ENCODE peak calls at places on chromosome 6, in six cellular contexts. H, E, R, W, X and S are unnamed samples.

GRCh38 chr6:170003027-170003426 is 251.6 kb downstream of the ERMARD start:
- DNase-seq in H (no peak), E (no peak), R (no peak), W (no peak), X (no peak), S (no peak)

GRCh38 chr6:14037402-14038277 is 79.9 kb upstream of the CD83 start:
- DNase-seq in H (no peak), E (no peak), R (peak; percentile 90), W (no peak), X (no peak), S (no peak)

GRCh38 chr6:108873251-108873650 is 25.0 kb downstream of the ARMC2 start:
- DNase-seq in H (no peak), E (no peak), R (no peak), W (no peak), X (no peak), S (no peak)

GRCh38 chr6:74510878-74511277 is 695.0 kb downstream of the COL12A1 start:
- DNase-seq in H (no peak), E (no peak), R (peak; percentile 47), W (no peak), X (no peak), S (no peak)

GRCh38 chr6:132752255-132752654 is 5.4 kb downstream of the VNN2 start:
- DNase-seq in H (no peak), E (no peak), R (no peak), W (no peak), X (no peak), S (no peak)

GRCh38 chr6:25389501-25389900 is 110.3 kb downstream of the CARMIL1 start:
- DNase-seq in H (no peak), E (no peak), R (peak; percentile 84), W (no peak), X (no peak), S (no peak)

GRCh38 chr6:168060521-168060931 is 18.5 kb downstream of the FRMD1 start:
- DNase-seq in H (no peak), E (peak; percentile 79), R (peak; percentile 67), W (no peak), X (peak; percentile 64), S (peak; percentile 87)

GRCh38 chr6:18792832-18793231 is 405.7 kb downstream of the RNF144B start:
- DNase-seq in H (no peak), E (peak; percentile 3), R (no peak), W (no peak), X (no peak), S (no peak)

GRCh38 chr6:154606457-154606856 is 96.0 kb upstream of the CNKSR3 start:
- DNase-seq in H (no peak), E (no peak), R (no peak), W (no peak), X (no peak), S (no peak)

GRCh38 chr6:125888989-125889656 is 67.4 kb upstream of the HINT3 start:
- DNase-seq in H (peak; percentile 24), E (peak; percentile 74), R (peak; percentile 53), W (peak; percentile 8), X (peak; percentile 89), S (no peak)

GRCh38 chr6:51505451-51505850 is 582.0 kb downstream of the PKHD1 start:
- DNase-seq in H (no peak), E (no peak), R (no peak), W (no peak), X (no peak), S (no peak)

GRCh38 chr6:15962449-15962764 is 166.5 kb upstream of the MYLIP start:
- DNase-seq in H (no peak), E (no peak), R (peak; percentile 84), W (peak; percentile 22), X (peak; percentile 2), S (no peak)

GRCh38 chr6:32114853-32115252 is 5.7 kb upstream of the TNXB start:
- DNase-seq in H (no peak), E (no peak), R (peak; percentile 98), W (no peak), X (no peak), S (no peak)
- H3K4me1 ChIP-seq in H (peaks cover 28% of the 10 kb centered on the region), E (no peaks in the 10 kb centered on the region), R (peaks cover 45% of the 10 kb centered on the region), W (peaks cover 5% of the 10 kb centered on the region), X (no peaks in the 10 kb centered on the region), S (peaks cover 9% of the 10 kb centered on the region)

DNA sequence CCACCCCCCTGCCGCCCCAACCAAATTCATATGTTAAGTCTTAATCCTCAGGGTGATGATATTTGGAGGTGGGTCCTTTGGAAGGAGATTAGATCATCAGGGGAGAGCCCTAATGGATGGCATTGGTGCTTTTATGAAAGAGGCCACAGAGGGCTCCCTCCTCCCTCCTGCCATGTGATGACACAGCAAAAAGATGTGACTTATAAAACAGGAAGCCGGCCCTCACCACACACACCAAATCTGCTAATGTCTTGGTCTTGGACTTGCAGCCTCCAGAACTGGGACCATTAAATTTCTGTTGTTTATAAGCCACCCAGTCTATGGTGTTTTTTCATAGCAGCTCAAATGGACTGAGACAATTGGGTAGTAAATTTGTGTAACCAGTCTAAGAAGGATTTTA is 176.3 kb downstream of the ADGRG6 start:
- DNase-seq in H (peak; percentile 48), E (no peak), R (peak; percentile 69), W (peak; percentile 25), X (peak; percentile 51), S (no peak)
- TF ChIP-seq EZH2phosphoT487 in H (no peak), E (no peak), R (no peak), W (no peak), X (no peak), S (no peak)

DNA sequence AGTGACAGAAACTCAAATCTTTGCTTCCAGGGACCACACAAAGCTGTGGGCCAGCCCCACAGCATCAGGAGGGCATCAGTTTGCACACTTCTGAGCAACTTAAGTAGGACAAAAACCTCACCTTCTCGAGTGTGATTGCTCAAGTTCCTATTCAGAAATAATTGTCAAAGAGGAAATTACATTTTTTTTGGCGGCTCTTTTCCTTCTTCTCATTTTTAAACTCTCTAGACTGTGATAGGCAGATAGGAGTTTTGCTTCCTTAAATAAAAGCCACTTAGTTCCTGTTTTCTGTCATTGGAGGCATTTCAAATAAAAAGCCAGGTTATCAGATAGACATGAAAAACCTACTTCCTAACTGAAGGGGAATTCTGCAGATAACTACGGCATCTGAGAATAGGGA is 11.2 kb upstream of the TAGAP start:
- DNase-seq in H (no peak), E (no peak), R (no peak), W (peak; percentile 78), X (no peak), S (no peak)
- H3K4me1 ChIP-seq in H (no peaks in the 10 kb centered on the region), E (peaks cover 4% of the 10 kb centered on the region), R (no peaks in the 10 kb centered on the region), W (peaks cover 44% of the 10 kb centered on the region), X (no peaks in the 10 kb centered on the region), S (no peaks in the 10 kb centered on the region)

GRCh38 chr6:12298995-12299394 is 8.8 kb downstream of the EDN1 start:
- DNase-seq in H (no peak), E (no peak), R (no peak), W (no peak), X (no peak), S (no peak)

GRCh38 chr6:12301009-12301408 is 10.8 kb downstream of the EDN1 start:
- DNase-seq in H (no peak), E (no peak), R (no peak), W (no peak), X (no peak), S (no peak)

GRCh38 chr6:12309070-12309469 is 18.9 kb downstream of the EDN1 start:
- DNase-seq in H (no peak), E (no peak), R (no peak), W (no peak), X (no peak), S (no peak)

GRCh38 chr6:12304487-12304886 is 14.3 kb downstream of the EDN1 start:
- DNase-seq in H (no peak), E (no peak), R (no peak), W (no peak), X (no peak), S (no peak)
- TF ChIP-seq EZH2phosphoT487 in H (no peak), E (no peak), R (no peak), W (no peak), X (no peak), S (no peak)

GRCh38 chr6:144321839-144322591 is 36.9 kb downstream of the UTRN start:
- DNase-seq in H (no peak), E (peak; percentile 20), R (peak; percentile 76), W (no peak), X (no peak), S (no peak)
- H3K4me1 ChIP-seq in H (peaks cover 8% of the 10 kb centered on the region), E (peaks cover 10% of the 10 kb centered on the region), R (peaks cover 26% of the 10 kb centered on the region), W (no peaks in the 10 kb centered on the region), X (peaks cover 57% of the 10 kb centered on the region), S (no peaks in the 10 kb centered on the region)

DNA sequence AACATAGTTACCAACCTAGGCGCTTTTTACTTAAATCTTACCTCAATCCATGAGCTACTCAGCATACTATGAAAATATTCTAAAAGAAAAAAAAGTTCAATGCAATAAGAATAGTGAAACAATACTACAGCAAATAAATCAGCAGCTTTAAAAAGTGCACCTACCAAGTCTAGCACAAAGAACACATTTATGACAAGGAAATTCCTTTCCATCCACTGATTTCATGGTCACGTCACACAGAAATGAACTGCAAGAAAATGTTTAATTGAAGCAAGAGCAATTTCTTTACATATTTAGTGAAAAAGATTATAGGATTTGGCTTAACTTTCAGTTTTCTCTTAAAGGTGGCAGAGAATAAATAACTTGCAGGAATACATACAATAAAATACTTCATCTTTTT is 36.2 kb downstream of the IBTK start:
- DNase-seq in H (no peak), E (no peak), R (no peak), W (no peak), X (no peak), S (no peak)
- TF ChIP-seq EZH2phosphoT487 in H (no peak), E (no peak), R (no peak), W (no peak), X (no peak), S (no peak)

GRCh38 chr6:4412488-4412887 is 277.1 kb upstream of the ECI2 start:
- DNase-seq in H (no peak), E (no peak), R (no peak), W (no peak), X (no peak), S (no peak)
- H3K4me1 ChIP-seq in H (no peaks in the 10 kb centered on the region), E (no peaks in the 10 kb centered on the region), R (peaks cover 15% of the 10 kb centered on the region), W (peaks cover 26% of the 10 kb centered on the region), X (peaks cover 4% of the 10 kb centered on the region), S (no peaks in the 10 kb centered on the region)

DNA sequence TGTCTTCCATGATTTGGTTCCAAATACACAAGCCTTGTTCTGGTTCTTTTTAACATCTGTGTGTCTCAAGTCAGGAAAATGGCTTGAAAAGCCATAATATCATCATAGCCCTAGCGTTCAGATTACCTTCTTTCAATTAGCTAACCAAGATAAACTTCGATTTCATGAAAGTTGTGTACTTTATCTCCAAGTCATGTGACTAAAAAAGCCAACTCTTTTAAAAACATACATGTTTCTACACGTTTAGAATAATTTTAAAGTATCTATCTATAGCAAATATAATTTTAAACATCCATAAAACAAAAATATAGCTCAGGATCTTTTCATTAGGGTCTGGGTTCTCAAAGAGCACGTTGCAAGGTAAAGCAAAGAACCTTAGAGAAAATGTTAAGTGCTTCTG is 261.1 kb downstream of the PRL start:
- DNase-seq in H (no peak), E (no peak), R (no peak), W (no peak), X (no peak), S (no peak)
- TF ChIP-seq EZH2phosphoT487 in H (no peak), E (no peak), R (no peak), W (no peak), X (no peak), S (no peak)

DNA sequence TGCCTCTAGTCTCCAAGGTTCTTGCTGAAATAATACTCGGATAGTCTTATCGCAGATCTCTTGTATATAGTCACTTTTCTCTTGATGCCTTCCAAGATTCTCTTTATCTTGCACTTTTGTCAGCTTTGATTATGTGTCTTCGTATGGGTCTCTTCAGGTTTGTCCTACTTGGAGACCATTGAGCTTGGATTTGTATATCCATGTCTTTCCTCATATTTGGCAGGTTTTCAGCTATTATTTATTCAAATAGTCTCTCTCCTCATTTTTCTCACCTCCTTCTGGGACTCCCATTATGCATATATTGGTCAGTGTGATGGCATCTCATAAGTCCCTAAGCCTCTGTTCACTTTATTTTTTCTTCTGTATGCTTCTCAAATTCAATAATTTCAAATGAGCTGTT is 23.0 kb downstream of the ECI2 start:
- DNase-seq in H (no peak), E (no peak), R (no peak), W (no peak), X (no peak), S (no peak)
- H3K4me1 ChIP-seq in H (no peaks in the 10 kb centered on the region), E (no peaks in the 10 kb centered on the region), R (peaks cover 14% of the 10 kb centered on the region), W (no peaks in the 10 kb centered on the region), X (no peaks in the 10 kb centered on the region), S (no peaks in the 10 kb centered on the region)